ENCODE peak calls at places on chromosomes 6 and 20, in seven cellular contexts. T, S, A, B, I, Y and E are unnamed samples.

GRCh38 chr6:34235605-34236422 is 859 bp upstream of the HMGA1 start:
- DNase-seq in B (no peak), T (no peak), A (no peak), S (peak; percentile 88), Y (peak; percentile 90), I (no peak), E (no peak)

GRCh38 chr6:40714143-40714542 is 127.0 kb upstream of the LRFN2 start:
- DNase-seq in I (no peak), T (no peak), B (no peak), S (no peak), Y (no peak), A (no peak), E (no peak)

GRCh38 chr6:11437824-11438459 is 99.6 kb upstream of the TMEM170B start:
- DNase-seq in S (no peak), I (no peak), T (no peak), Y (no peak), B (no peak), A (no peak), E (no peak)

GRCh38 chr6:13668291-13668928 is 43.2 kb downstream of the RANBP9 start:
- DNase-seq in Y (no peak), T (no peak), A (no peak), S (peak; percentile 78), I (no peak), B (peak; percentile 49), E (no peak)

GRCh38 chr6:53464942-53465460 is 79.9 kb downstream of the GCLC start:
- DNase-seq in I (no peak), A (no peak), S (no peak), T (no peak), Y (no peak), B (no peak), E (no peak)

GRCh38 chr6:134398453-134398852 is 80.5 kb upstream of the SGK1 start:
- DNase-seq in B (peak; percentile 53), A (no peak), T (no peak), I (no peak), S (peak; percentile 45), Y (no peak), E (no peak)

GRCh38 chr6:115932481-115932880 is 128.2 kb downstream of the FRK start:
- DNase-seq in I (no peak), S (no peak), A (no peak), T (peak; percentile 13), B (no peak), Y (no peak), E (no peak)

GRCh38 chr20:258963-259362 is 1.4 kb downstream of the DEFB132 start:
- DNase-seq in T (peak; percentile 33), I (no peak), B (no peak), A (peak; percentile 67), Y (no peak), S (peak; percentile 68), E (no peak)

GRCh38 chr20:19692685-19693119 is 65.4 kb upstream of the RIN2 start:
- DNase-seq in S (peak; percentile 37), Y (peak; percentile 90), I (peak; percentile 58), A (peak; percentile 37), T (peak; percentile 37), B (no peak), E (peak; percentile 53)

GRCh38 chr6:159691133-159691962 is 1.7 kb downstream of the SOD2 start:
- DNase-seq in B (peak; percentile 47), S (peak; percentile 70), A (peak; percentile 93), I (peak; percentile 51), Y (no peak), T (peak; percentile 55), E (peak; percentile 64)

GRCh38 chr20:19978511-19979210 is 38.5 kb upstream of the NAA20 start:
- DNase-seq in A (no peak), B (no peak), T (no peak), S (no peak), Y (no peak), I (no peak), E (no peak)

GRCh38 chr6:155177369-155177961 is 86.3 kb upstream of the CLDN20 start:
- DNase-seq in Y (no peak), S (peak; percentile 73), A (peak; percentile 72), T (peak; percentile 61), I (peak; percentile 45), B (no peak), E (no peak)

GRCh38 chr6:27209659-27210269 is 37.7 kb upstream of the PRSS16 start:
- DNase-seq in S (peak; percentile 80), I (no peak), Y (no peak), A (no peak), B (no peak), T (no peak), E (peak; percentile 64)

GRCh38 chr6:111464184-111464583 is 18.8 kb downstream of the REV3L start:
- DNase-seq in T (no peak), B (no peak), I (no peak), S (no peak), A (peak; percentile 62), Y (no peak), E (no peak)

GRCh38 chr6:9405825-9406224 is 970.5 kb upstream of the SLC35B3 start:
- DNase-seq in A (no peak), S (no peak), B (no peak), Y (no peak), T (no peak), I (no peak), E (no peak)

GRCh38 chr20:6838181-6838826 is 70.8 kb downstream of the BMP2 start:
- DNase-seq in A (no peak), I (no peak), S (no peak), Y (no peak), B (peak; percentile 25), T (no peak), E (no peak)

GRCh38 chr6:32108094-32108627 is 977 bp downstream of the TNXB start:
- DNase-seq in S (peak; percentile 67), I (peak; percentile 32), T (no peak), A (no peak), Y (no peak), B (no peak), E (no peak)

GRCh38 chr20:7841291-7841966 is 98.8 kb downstream of the HAO1 start:
- DNase-seq in B (no peak), T (no peak), I (no peak), Y (no peak), S (no peak), A (no peak), E (peak; percentile 20)

DNA sequence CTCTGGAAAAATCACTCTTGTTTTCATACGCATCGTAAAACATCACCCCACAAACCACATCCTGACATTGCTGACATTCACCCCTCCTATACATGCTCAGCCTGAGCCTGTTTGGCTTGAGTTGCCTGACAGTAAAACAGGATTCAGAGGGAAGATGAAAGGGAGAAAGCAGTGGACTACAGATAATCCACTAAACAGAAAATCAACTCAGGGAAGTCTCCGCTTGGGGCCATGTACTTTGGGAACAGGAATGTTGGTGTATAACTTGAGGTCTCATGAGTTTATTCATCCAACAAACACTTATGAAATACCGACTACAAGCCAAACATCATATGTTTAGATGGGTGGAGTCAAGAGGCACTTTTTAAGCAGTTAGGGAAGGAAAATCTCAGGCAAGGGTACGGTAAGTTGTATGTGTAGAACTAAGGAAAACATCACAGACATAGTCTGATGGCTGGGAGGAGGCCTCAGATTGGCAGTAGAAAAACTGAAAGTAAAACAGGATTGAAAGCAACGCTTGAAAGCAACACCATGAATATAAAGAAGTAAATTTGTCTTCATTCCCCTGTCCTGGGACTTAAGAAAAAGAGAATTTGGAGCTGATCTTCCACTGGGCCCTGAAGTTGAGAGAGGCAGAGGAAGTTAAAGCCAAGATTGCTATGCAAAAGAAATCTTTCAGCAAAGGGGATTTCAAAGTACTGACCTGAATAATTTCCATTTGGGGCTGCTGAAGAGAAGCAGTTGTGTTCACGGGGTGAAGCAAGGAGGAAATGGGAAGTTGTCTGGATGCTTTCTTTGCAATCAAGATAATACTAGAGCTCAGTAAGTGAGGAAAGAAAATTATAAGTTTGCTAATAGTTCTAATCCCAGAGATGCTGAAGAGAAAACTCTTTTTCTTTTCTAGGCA is 28.8 kb downstream of the PDE7B start:
- DNase-seq in B (peak; percentile 61), Y (no peak), T (no peak), I (no peak), A (no peak), S (no peak), E (no peak)
- TF ChIP-seq SIN3A in B (no peak), Y (no peak), T (no peak), I (no peak), A (no peak), S (no peak), E (no peak)

GRCh38 chr6:167247814-167248595 is 43.1 kb upstream of the UNC93A start:
- DNase-seq in Y (no peak), S (no peak), B (no peak), A (no peak), T (no peak), I (no peak), E (no peak)
- TF ChIP-seq CTCF in Y (peak; percentile 55), S (peak; percentile 21), B (no peak), A (peak; percentile 22), T (no peak), I (no peak), E (no peak)

GRCh38 chr6:35936960-35937359 is 16.1 kb upstream of the SRPK1 start:
- DNase-seq in T (no peak), S (no peak), I (no peak), Y (no peak), A (no peak), B (no peak), E (no peak)

GRCh38 chr6:35945650-35946025 is 24.7 kb upstream of the SRPK1 start:
- DNase-seq in S (no peak), B (no peak), I (no peak), A (no peak), T (no peak), Y (no peak), E (no peak)

GRCh38 chr6:35943390-35943789 is 22.5 kb upstream of the SRPK1 start:
- DNase-seq in T (no peak), I (no peak), Y (no peak), S (no peak), A (no peak), B (no peak), E (no peak)

DNA sequence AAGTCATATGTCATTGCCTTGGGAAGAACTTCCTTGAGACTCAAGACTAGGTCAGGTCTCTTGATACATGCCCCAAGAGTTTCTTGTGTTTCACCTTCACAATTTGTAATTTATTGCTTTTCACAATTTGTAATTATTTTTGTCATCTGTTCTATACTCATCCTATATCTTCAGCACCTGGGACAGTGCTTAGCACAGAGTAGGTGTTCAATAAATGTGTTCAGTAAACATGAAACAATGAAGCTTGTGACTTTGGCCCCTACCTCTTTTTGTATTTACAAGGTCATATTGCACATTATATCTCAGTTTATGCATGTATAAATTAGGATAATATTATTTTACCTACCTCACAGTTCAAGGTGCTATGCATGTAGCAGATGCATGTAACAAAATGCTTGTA is 21.5 kb upstream of the SRPK1 start:
- DNase-seq in S (no peak), A (no peak), Y (no peak), I (no peak), T (no peak), B (no peak), E (no peak)
- TF ChIP-seq SIN3A in S (no peak), A (no peak), Y (no peak), I (no peak), T (no peak), B (no peak), E (no peak)

DNA sequence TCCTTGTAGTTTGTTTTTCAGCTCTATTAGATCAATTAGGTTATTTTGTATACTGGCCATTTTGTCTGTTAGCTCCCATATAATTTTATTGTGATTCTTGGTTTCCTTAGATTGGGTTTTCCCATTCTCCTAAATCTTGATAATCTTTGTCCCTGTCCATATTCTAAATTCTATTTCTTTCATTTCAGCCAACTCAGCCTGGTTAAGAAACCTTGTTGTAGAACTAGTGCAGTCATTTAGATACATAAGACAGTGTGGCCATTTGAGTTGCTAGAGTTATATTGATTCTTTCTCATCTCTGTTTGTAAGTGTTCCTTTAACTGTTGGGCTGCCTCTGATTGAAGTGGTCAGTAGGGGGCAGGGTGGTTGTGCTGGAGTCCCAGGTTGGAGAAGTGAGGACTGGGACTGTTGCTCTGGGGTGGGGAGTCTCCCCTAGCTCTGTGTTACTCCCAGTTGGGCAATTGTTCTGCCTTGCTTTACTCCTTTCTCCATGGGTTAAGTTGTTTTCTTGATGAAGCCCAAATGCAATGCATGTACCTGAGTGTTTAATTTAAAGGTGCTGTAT is 98.8 kb upstream of the NRN1 start:
- DNase-seq in A (no peak), B (no peak), S (peak; percentile 9), T (peak; percentile 2), I (no peak), Y (peak; percentile 53), E (peak; percentile 2)
- TF ChIP-seq CTCF in A (peak; percentile 41), B (peak; percentile 44), S (peak; percentile 47), T (peak; percentile 46), I (no peak), Y (peak; percentile 57), E (no peak)